ENCODE peak calls at places on chromosomes 4 and X, in seven cellular contexts. L is ovary, C is heart left ventricle, B is endothelial cell of umbilical vein, O is tibial nerve, A is A549, M is esophagus muscularis mucosa. D is an unnamed sample.

GRCh38 chrX:69268637-69269036 is 103.4 kb upstream of the PJA1 start:
- DNase-seq in L (no peak), C (no peak), B (no peak), O (no peak), A (peak; percentile 10), M (no peak), D (no peak)

GRCh38 chr4:601612-602558 is 23.5 kb upstream of the PDE6B start:
- DNase-seq in L (no peak), C (no peak), B (no peak), O (no peak), A (no peak), M (no peak), D (no peak)

GRCh38 chr4:165203541-165204461 is 3.6 kb upstream of the KLHL2 start:
- DNase-seq in L (no peak), C (no peak), B (no peak), O (no peak), A (no peak), M (no peak), D (no peak)

GRCh38 chrX:70411475-70411874 is 11.6 kb upstream of the GDPD2 start:
- DNase-seq in L (no peak), C (no peak), B (no peak), O (no peak), A (no peak), M (no peak), D (no peak)

GRCh38 chr4:118034061-118034785 is at the start of gene NDST3:
- DNase-seq in L (peak; percentile 11), C (no peak), B (peak; percentile 62), O (peak; percentile 22), A (peak; percentile 75), M (no peak), D (peak; percentile 41)

GRCh38 chr4:139619644-139620043 is 46.0 kb upstream of the MGST2 start:
- DNase-seq in L (no peak), C (no peak), B (no peak), O (no peak), A (peak; percentile 55), M (no peak), D (no peak)

GRCh38 chr4:124322234-124322831 is 390.2 kb downstream of the ANKRD50 start:
- DNase-seq in L (no peak), C (no peak), B (peak; percentile 56), O (no peak), A (peak; percentile 14), M (no peak), D (peak; percentile 3)

GRCh38 chr4:103197765-103198110 is 405 bp downstream of the CENPE start:
- DNase-seq in L (no peak), C (no peak), B (no peak), O (no peak), A (no peak), M (no peak), D (no peak)

GRCh38 chrX:71160475-71160874 is 15.8 kb downstream of the NLGN3 start:
- DNase-seq in L (no peak), C (no peak), B (no peak), O (no peak), A (no peak), M (no peak), D (no peak)

GRCh38 chr4:24664956-24665355 is 80.6 kb upstream of the DHX15 start:
- DNase-seq in L (no peak), C (peak; percentile 45), B (no peak), O (peak; percentile 24), A (no peak), M (no peak), D (no peak)

GRCh38 chr4:83251074-83251835 is 33.3 kb downstream of the COQ2 start:
- DNase-seq in L (no peak), C (no peak), B (no peak), O (no peak), A (no peak), M (no peak), D (no peak)

DNA sequence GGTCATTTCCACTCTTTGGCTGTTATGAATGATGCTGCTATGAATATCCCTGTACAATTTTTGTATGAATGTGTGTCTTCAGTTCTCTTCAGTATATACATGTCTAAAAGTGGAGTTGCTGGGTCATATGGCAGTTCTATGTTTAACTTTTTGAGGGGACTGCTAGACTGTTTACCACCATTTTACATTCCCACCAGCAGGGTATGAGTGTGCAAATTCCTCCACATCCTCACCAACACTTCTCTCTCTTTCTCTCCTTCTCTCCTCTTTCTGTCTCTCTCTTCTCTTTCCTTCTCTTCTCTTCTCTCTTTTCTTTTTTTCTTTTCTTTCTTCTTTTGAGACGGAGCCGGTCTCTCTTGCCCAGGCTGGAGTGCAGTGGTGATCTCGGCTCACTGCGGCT is 7.8 kb downstream of the WWC2 start:
- DNase-seq in L (no peak), C (no peak), B (no peak), O (no peak), A (peak; percentile 4), M (no peak), D (no peak)
- TF ChIP-seq CTCF in L (no peak), C (no peak), B (peak; percentile 9), O (no peak), A (no peak), M (no peak), D (peak; percentile 45)

GRCh38 chr4:153138736-153139135 is 65.5 kb upstream of the TRIM2 start:
- DNase-seq in L (no peak), C (no peak), B (no peak), O (no peak), A (no peak), M (no peak), D (no peak)

GRCh38 chr4:153137168-153137567 is 67.1 kb upstream of the TRIM2 start:
- DNase-seq in L (no peak), C (no peak), B (peak; percentile 20), O (no peak), A (peak; percentile 53), M (no peak), D (no peak)

GRCh38 chr4:153140294-153140693 is 63.9 kb upstream of the TRIM2 start:
- DNase-seq in L (no peak), C (no peak), B (no peak), O (no peak), A (no peak), M (no peak), D (no peak)

GRCh38 chr4:153141238-153141637 is 63.0 kb upstream of the TRIM2 start:
- DNase-seq in L (no peak), C (no peak), B (no peak), O (no peak), A (no peak), M (no peak), D (no peak)

DNA sequence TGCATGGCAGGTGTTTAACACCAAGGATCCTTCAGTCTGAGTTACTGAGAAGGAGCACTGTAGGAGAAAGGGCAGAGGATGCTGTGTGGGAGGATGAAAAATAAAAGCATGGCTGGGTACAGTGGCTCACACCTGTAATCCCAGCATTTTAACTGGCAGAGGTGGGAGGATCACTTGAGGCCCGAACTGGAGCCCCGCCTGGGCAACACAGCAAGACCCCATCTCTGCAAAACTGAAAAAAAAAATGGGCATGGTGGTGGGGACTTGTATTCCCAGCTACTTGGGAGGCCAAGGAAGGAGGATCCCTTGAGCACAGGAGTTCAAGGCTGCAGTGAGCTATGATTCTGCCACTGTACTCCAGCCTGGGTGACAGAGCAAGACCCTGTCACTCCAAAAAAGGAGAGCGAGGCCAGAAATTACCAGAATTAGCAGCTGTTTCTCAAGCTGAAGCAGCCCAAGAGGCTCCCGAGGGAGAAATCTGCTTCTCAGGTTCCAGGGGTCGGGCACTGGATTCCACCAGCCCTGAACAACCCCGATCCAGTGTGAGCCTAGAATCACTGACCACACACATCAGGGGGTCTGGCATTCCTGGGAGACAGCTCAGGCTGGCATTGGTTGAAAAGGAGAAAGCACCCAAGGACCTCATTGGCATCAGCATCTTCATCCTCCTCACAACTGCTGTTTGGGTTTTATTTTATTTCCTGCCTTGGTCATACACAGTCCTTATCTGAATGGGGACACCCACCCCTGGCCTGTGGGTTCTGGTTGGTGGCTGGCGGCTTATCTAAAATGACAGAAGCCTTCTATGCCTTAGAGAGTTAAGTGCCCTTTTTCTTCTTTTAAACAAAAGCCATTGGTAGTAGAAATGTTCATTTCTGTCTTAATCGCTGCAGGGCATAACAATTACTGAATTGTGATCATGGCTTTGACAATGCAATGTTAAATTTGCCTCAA is 66.3 kb upstream of the TRIM2 start:
- DNase-seq in L (no peak), C (no peak), B (no peak), O (no peak), A (no peak), M (no peak), D (no peak)
- H3K4me1 ChIP-seq in L (no peaks in the 10 kb centered on the region), C (peaks cover under 1% of the 10 kb centered on the region), B (no peaks in the 10 kb centered on the region), O (no peaks in the 10 kb centered on the region), A (peaks cover 56% of the 10 kb centered on the region), M (peaks cover under 1% of the 10 kb centered on the region), D (peaks cover 18% of the 10 kb centered on the region)

DNA sequence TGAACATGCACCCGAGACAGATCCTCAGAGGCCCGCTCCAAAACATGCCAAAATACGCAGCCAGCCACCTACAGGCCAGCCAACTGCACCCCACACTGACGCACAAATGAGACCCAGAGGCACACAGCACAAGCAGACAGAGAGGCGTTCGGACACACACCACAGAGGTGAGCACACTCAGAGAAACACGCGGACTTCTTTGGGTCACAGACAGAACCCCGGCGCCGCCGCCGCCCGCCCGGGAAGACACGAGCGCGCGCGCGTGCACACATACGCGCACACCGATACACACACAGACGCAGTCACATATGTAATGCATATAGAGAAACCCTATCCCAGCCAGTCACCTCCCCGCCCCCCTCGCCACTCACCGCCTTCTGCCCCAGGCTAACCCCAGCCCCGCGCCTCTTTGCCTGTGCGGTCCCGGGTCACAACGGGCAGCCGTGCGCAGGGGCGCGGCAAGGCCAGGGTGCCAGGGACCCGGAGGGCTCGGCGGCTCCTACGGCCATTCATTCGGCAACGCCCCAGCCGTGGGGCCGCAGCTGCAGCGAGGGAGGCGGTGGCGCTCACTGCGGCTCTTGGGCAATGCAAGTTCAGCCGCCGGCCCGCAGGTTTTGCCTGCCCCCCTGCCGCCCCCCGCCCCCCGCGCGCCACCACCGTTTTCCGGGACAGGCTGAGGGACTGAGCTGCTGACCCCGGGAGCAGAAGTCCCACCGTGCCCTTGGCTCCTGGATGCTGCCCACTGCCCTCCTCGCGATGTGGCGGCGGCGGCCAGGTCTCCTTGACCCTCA is 532 bp downstream of the SEPTIN6 start:
- DNase-seq in L (peak; percentile 16), C (peak; percentile 45), B (peak; percentile 27), O (no peak), A (peak; percentile 37), M (no peak), D (no peak)
- TF ChIP-seq CTCF in L (no peak), C (no peak), B (peak; percentile 9), O (no peak), A (no peak), M (no peak), D (no peak)

GRCh38 chrX:40148189-40148438 is 50.4 kb upstream of the BCOR start:
- DNase-seq in L (no peak), C (no peak), B (no peak), O (no peak), A (no peak), M (no peak), D (no peak)
- H3K4me1 ChIP-seq in L (peaks cover 2% of the 10 kb centered on the region), C (peaks cover 51% of the 10 kb centered on the region), B (peaks cover 29% of the 10 kb centered on the region), O (peaks cover 5% of the 10 kb centered on the region), A (peaks cover 6% of the 10 kb centered on the region), M (peaks cover 32% of the 10 kb centered on the region), D (no peaks in the 10 kb centered on the region)

DNA sequence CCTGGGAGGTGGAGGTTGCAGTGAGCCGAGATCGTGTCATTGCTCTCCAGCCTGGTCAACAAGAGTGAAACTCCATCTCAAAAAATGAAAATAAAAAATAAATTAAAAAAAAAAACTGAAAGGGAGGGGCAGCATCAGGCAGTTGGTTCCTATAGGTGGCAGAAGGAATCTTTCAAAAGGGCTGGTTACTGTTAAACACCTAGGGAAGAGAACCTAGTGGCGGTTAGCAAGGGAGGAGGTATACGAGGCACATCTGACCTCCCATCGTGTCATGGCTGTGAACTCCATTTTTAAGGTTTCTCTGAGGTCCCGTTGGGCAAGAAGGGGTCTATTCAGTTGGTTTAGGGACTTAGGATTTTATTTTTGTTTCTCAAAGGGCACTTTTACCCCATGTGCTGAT is 150.1 kb downstream of the SLC7A11 start:
- DNase-seq in L (no peak), C (no peak), B (no peak), O (no peak), A (no peak), M (no peak), D (no peak)
- TF ChIP-seq CTCF in L (no peak), C (no peak), B (no peak), O (no peak), A (no peak), M (no peak), D (no peak)

D was measured in Caco-2.